ENCODE peak calls at places on chromosomes 6 and 20, in seven cellular contexts. One of them, this sample, is unnamed.
A peak's percentile ranks its signal among the peaks of the same experiment; 100 is the strongest.

GRCh38 chr6:80094017-80094416 is 12.5 kb upstream of the BCKDHB start:
- DNase-seq in WTC11: no peak
- DNase-seq in choroid plexus epithelial cell: peak; percentile 52
- DNase-seq in T-helper 2 cell: no peak
- DNase-seq in HuH-7: peak; percentile 36
- DNase-seq in astrocyte: peak; percentile 12
- DNase-seq in fibroblast of the aortic adventitia: peak; percentile 49
- DNase-seq in this sample: peak; percentile 33

GRCh38 chr6:146381486-146381885 is 162.1 kb upstream of the RAB32 start:
- DNase-seq in HuH-7: no peak
- DNase-seq in WTC11: no peak
- DNase-seq in fibroblast of the aortic adventitia: no peak
- DNase-seq in choroid plexus epithelial cell: peak; percentile 17
- DNase-seq in T-helper 2 cell: no peak
- DNase-seq in astrocyte: no peak
- DNase-seq in this sample: no peak

GRCh38 chr6:13328875-13329183 is 492 bp upstream of the TBC1D7 start:
- DNase-seq in T-helper 2 cell: no peak
- DNase-seq in choroid plexus epithelial cell: no peak
- DNase-seq in HuH-7: no peak
- DNase-seq in fibroblast of the aortic adventitia: no peak
- DNase-seq in WTC11: no peak
- DNase-seq in astrocyte: no peak
- DNase-seq in this sample: no peak

GRCh38 chr6:447381-448165 is 56.0 kb downstream of the IRF4 start:
- DNase-seq in HuH-7: no peak
- DNase-seq in WTC11: no peak
- DNase-seq in astrocyte: no peak
- DNase-seq in fibroblast of the aortic adventitia: no peak
- DNase-seq in choroid plexus epithelial cell: no peak
- DNase-seq in T-helper 2 cell: peak; percentile 28
- DNase-seq in this sample: no peak

GRCh38 chr20:7792131-7792869 is 148.0 kb downstream of the HAO1 start:
- DNase-seq in WTC11: no peak
- DNase-seq in T-helper 2 cell: no peak
- DNase-seq in astrocyte: peak; percentile 77
- DNase-seq in choroid plexus epithelial cell: no peak
- DNase-seq in fibroblast of the aortic adventitia: peak; percentile 27
- DNase-seq in HuH-7: no peak
- DNase-seq in this sample: peak; percentile 45

GRCh38 chr6:82365011-82365751 is 1.6 kb downstream of the TPBG start:
- DNase-seq in WTC11: peak; percentile 56
- DNase-seq in fibroblast of the aortic adventitia: no peak
- DNase-seq in T-helper 2 cell: no peak
- DNase-seq in astrocyte: peak; percentile 47
- DNase-seq in HuH-7: no peak
- DNase-seq in choroid plexus epithelial cell: peak; percentile 43
- DNase-seq in this sample: no peak

GRCh38 chr20:52426856-52427255 is 235.3 kb upstream of the ZFP64 start:
- DNase-seq in fibroblast of the aortic adventitia: no peak
- DNase-seq in T-helper 2 cell: no peak
- DNase-seq in astrocyte: no peak
- DNase-seq in choroid plexus epithelial cell: no peak
- DNase-seq in HuH-7: no peak
- DNase-seq in WTC11: no peak
- DNase-seq in this sample: no peak

GRCh38 chr20:32742322-32743236 is 688 bp downstream of the COMMD7 start:
- DNase-seq in choroid plexus epithelial cell: no peak
- DNase-seq in T-helper 2 cell: no peak
- DNase-seq in HuH-7: no peak
- DNase-seq in fibroblast of the aortic adventitia: no peak
- DNase-seq in astrocyte: no peak
- DNase-seq in WTC11: no peak
- DNase-seq in this sample: no peak

GRCh38 chr6:157649311-157650260 is 173.5 kb upstream of the SNX9 start:
- DNase-seq in HuH-7: no peak
- DNase-seq in fibroblast of the aortic adventitia: no peak
- DNase-seq in T-helper 2 cell: no peak
- DNase-seq in astrocyte: no peak
- DNase-seq in choroid plexus epithelial cell: no peak
- DNase-seq in WTC11: no peak
- DNase-seq in this sample: no peak

GRCh38 chr6:118285791-118286190 is 262.3 kb upstream of the PLN start:
- DNase-seq in HuH-7: no peak
- DNase-seq in fibroblast of the aortic adventitia: no peak
- DNase-seq in T-helper 2 cell: no peak
- DNase-seq in choroid plexus epithelial cell: no peak
- DNase-seq in WTC11: no peak
- DNase-seq in astrocyte: peak; percentile 46
- DNase-seq in this sample: peak; percentile 57

GRCh38 chr6:123659960-123660748 is 23.4 kb upstream of the TRDN start:
- DNase-seq in T-helper 2 cell: no peak
- DNase-seq in choroid plexus epithelial cell: no peak
- DNase-seq in WTC11: no peak
- DNase-seq in astrocyte: no peak
- DNase-seq in fibroblast of the aortic adventitia: no peak
- DNase-seq in HuH-7: no peak
- DNase-seq in this sample: no peak

GRCh38 chr20:21182832-21183563 is 57.1 kb downstream of the KIZ start:
- DNase-seq in choroid plexus epithelial cell: peak; percentile 76
- DNase-seq in fibroblast of the aortic adventitia: peak; percentile 82
- DNase-seq in astrocyte: peak; percentile 85
- DNase-seq in HuH-7: peak; percentile 22
- DNase-seq in WTC11: no peak
- DNase-seq in T-helper 2 cell: no peak
- DNase-seq in this sample: peak; percentile 93

GRCh38 chr6:137148291-137149076 is 25.0 kb downstream of the IL22RA2 start:
- DNase-seq in choroid plexus epithelial cell: peak; percentile 88
- DNase-seq in T-helper 2 cell: no peak
- DNase-seq in HuH-7: peak; percentile 21
- DNase-seq in astrocyte: no peak
- DNase-seq in fibroblast of the aortic adventitia: peak; percentile 73
- DNase-seq in WTC11: no peak
- DNase-seq in this sample: peak; percentile 94

GRCh38 chr6:165821754-165822153 is 158.7 kb upstream of the PDE10A start:
- DNase-seq in astrocyte: no peak
- DNase-seq in HuH-7: no peak
- DNase-seq in WTC11: no peak
- DNase-seq in fibroblast of the aortic adventitia: no peak
- DNase-seq in T-helper 2 cell: no peak
- DNase-seq in choroid plexus epithelial cell: peak; percentile 13
- DNase-seq in this sample: peak; percentile 34

GRCh38 chr20:4814696-4815252 is 93.1 kb downstream of the PRND start:
- DNase-seq in fibroblast of the aortic adventitia: no peak
- DNase-seq in choroid plexus epithelial cell: no peak
- DNase-seq in T-helper 2 cell: peak; percentile 62
- DNase-seq in WTC11: no peak
- DNase-seq in HuH-7: no peak
- DNase-seq in astrocyte: no peak
- DNase-seq in this sample: no peak

GRCh38 chr20:20206788-20207187 is 154.5 kb downstream of the CFAP61 start:
- DNase-seq in WTC11: no peak
- DNase-seq in fibroblast of the aortic adventitia: no peak
- DNase-seq in HuH-7: no peak
- DNase-seq in choroid plexus epithelial cell: no peak
- DNase-seq in astrocyte: no peak
- DNase-seq in T-helper 2 cell: no peak
- DNase-seq in this sample: no peak

GRCh38 chr6:13216236-13216933 is 112.0 kb downstream of the TBC1D7 start:
- DNase-seq in astrocyte: no peak
- DNase-seq in T-helper 2 cell: no peak
- DNase-seq in choroid plexus epithelial cell: no peak
- DNase-seq in HuH-7: no peak
- DNase-seq in fibroblast of the aortic adventitia: no peak
- DNase-seq in WTC11: no peak
- DNase-seq in this sample: no peak

GRCh38 chr6:129267028-129267427 is 384.1 kb downstream of the LAMA2 start:
- DNase-seq in T-helper 2 cell: no peak
- DNase-seq in fibroblast of the aortic adventitia: no peak
- DNase-seq in choroid plexus epithelial cell: no peak
- DNase-seq in astrocyte: no peak
- DNase-seq in HuH-7: no peak
- DNase-seq in WTC11: no peak
- DNase-seq in this sample: no peak

GRCh38 chr20:57877995-57878394 is 168.2 kb upstream of the PMEPA1 start:
- DNase-seq in choroid plexus epithelial cell: no peak
- DNase-seq in astrocyte: no peak
- DNase-seq in fibroblast of the aortic adventitia: no peak
- DNase-seq in HuH-7: no peak
- DNase-seq in T-helper 2 cell: no peak
- DNase-seq in WTC11: no peak
- DNase-seq in this sample: no peak

GRCh38 chr6:111471958-111472357 is 11.1 kb downstream of the REV3L start:
- DNase-seq in T-helper 2 cell: no peak
- DNase-seq in choroid plexus epithelial cell: no peak
- DNase-seq in fibroblast of the aortic adventitia: no peak
- DNase-seq in HuH-7: no peak
- DNase-seq in astrocyte: no peak
- DNase-seq in WTC11: no peak
- DNase-seq in this sample: no peak

GRCh38 chr6:157761926-157762325 is 61.1 kb upstream of the SNX9 start:
- DNase-seq in WTC11: no peak
- DNase-seq in astrocyte: no peak
- DNase-seq in choroid plexus epithelial cell: no peak
- DNase-seq in HuH-7: no peak
- DNase-seq in fibroblast of the aortic adventitia: no peak
- DNase-seq in T-helper 2 cell: no peak
- DNase-seq in this sample: no peak

GRCh38 chr20:37839432-37839827 is 63.5 kb upstream of the VSTM2L start:
- DNase-seq in T-helper 2 cell: no peak
- DNase-seq in astrocyte: no peak
- DNase-seq in choroid plexus epithelial cell: peak; percentile 8
- DNase-seq in WTC11: no peak
- DNase-seq in HuH-7: no peak
- DNase-seq in fibroblast of the aortic adventitia: no peak
- DNase-seq in this sample: no peak

GRCh38 chr6:33840064-33840926 is 36.5 kb upstream of the MLN start:
- DNase-seq in astrocyte: peak; percentile 94
- DNase-seq in choroid plexus epithelial cell: peak; percentile 96
- DNase-seq in HuH-7: no peak
- DNase-seq in fibroblast of the aortic adventitia: peak; percentile 93
- DNase-seq in T-helper 2 cell: peak; percentile 8
- DNase-seq in WTC11: no peak
- DNase-seq in this sample: peak; percentile 97

GRCh38 chr6:21505574-21505990 is 88.0 kb upstream of the SOX4 start:
- DNase-seq in WTC11: no peak
- DNase-seq in T-helper 2 cell: no peak
- DNase-seq in fibroblast of the aortic adventitia: no peak
- DNase-seq in HuH-7: no peak
- DNase-seq in choroid plexus epithelial cell: no peak
- DNase-seq in astrocyte: no peak
- DNase-seq in this sample: no peak

GRCh38 chr20:22578221-22579118 is 5.9 kb downstream of the FOXA2 start:
- DNase-seq in HuH-7: peak; percentile 58
- DNase-seq in astrocyte: no peak
- DNase-seq in fibroblast of the aortic adventitia: no peak
- DNase-seq in choroid plexus epithelial cell: no peak
- DNase-seq in WTC11: peak; percentile 41
- DNase-seq in T-helper 2 cell: no peak
- DNase-seq in this sample: no peak

GRCh38 chr6:142187209-142187608 is 40.1 kb downstream of the VTA1 start:
- DNase-seq in choroid plexus epithelial cell: peak; percentile 84
- DNase-seq in astrocyte: peak; percentile 56
- DNase-seq in HuH-7: no peak
- DNase-seq in WTC11: no peak
- DNase-seq in fibroblast of the aortic adventitia: peak; percentile 47
- DNase-seq in T-helper 2 cell: no peak
- DNase-seq in this sample: peak; percentile 71

GRCh38 chr20:50629675-50630055 is 61.7 kb downstream of the RIPOR3 start:
- DNase-seq in choroid plexus epithelial cell: no peak
- DNase-seq in astrocyte: no peak
- DNase-seq in HuH-7: no peak
- DNase-seq in T-helper 2 cell: no peak
- DNase-seq in WTC11: no peak
- DNase-seq in fibroblast of the aortic adventitia: no peak
- DNase-seq in this sample: no peak

GRCh38 chr6:134508862-134509498 is 191.1 kb upstream of the SGK1 start:
- DNase-seq in T-helper 2 cell: no peak
- DNase-seq in choroid plexus epithelial cell: no peak
- DNase-seq in astrocyte: no peak
- DNase-seq in HuH-7: no peak
- DNase-seq in fibroblast of the aortic adventitia: no peak
- DNase-seq in WTC11: no peak
- DNase-seq in this sample: no peak

GRCh38 chr6:2478200-2478599 is 232.8 kb upstream of the GMDS start:
- DNase-seq in astrocyte: peak; percentile 67
- DNase-seq in WTC11: no peak
- DNase-seq in fibroblast of the aortic adventitia: peak; percentile 27
- DNase-seq in choroid plexus epithelial cell: peak; percentile 85
- DNase-seq in HuH-7: no peak
- DNase-seq in T-helper 2 cell: no peak
- DNase-seq in this sample: peak; percentile 12

GRCh38 chr20:44738779-44739477 is 6.7 kb upstream of the KCNK15 start:
- DNase-seq in choroid plexus epithelial cell: peak; percentile 82
- DNase-seq in T-helper 2 cell: peak; percentile 6
- DNase-seq in WTC11: peak; percentile 56
- DNase-seq in astrocyte: peak; percentile 56
- DNase-seq in HuH-7: peak; percentile 83
- DNase-seq in fibroblast of the aortic adventitia: peak; percentile 93
- DNase-seq in this sample: peak; percentile 80